ENCODE peak calls at places on chromosomes 12 and 14, in eight cellular contexts. Y, W, Z, D, G, F, H and L are unnamed samples.

GRCh38 chr14:76257111-76257803 is 105.5 kb downstream of the GPATCH2L start:
- DNase-seq in Z (no peak), D (no peak), W (no peak), Y (no peak), H (no peak), F (no peak), G (no peak), L (no peak)

GRCh38 chr12:91139981-91140659 is 28.8 kb upstream of the LUM start:
- DNase-seq in G (no peak), H (no peak), F (no peak), Z (no peak), W (peak), D (no peak), Y (no peak), L (no peak)

GRCh38 chr14:20557212-20557542 is 3.7 kb downstream of the RNASE9 start:
- DNase-seq in F (no peak), Y (no peak), D (no peak), H (no peak), W (no peak), G (no peak), Z (no peak), L (no peak)

GRCh38 chr12:94721173-94721572 is 70.8 kb upstream of the TMCC3 start:
- DNase-seq in D (no peak), W (no peak), Z (no peak), G (no peak), Y (no peak), H (no peak), F (no peak), L (no peak)

GRCh38 chr14:71403673-71404072 is 496.4 kb downstream of the PCNX1 start:
- DNase-seq in Y (no peak), F (no peak), H (no peak), Z (no peak), D (no peak), W (no peak), G (peak), L (no peak)

GRCh38 chr14:64764641-64765520 is 60.7 kb downstream of the PLEKHG3 start:
- DNase-seq in H (peak), Z (peak), Y (peak), W (peak), F (peak), G (peak), D (peak), L (no peak)

GRCh38 chr14:55094630-55095157 is 34.4 kb upstream of the LGALS3 start:
- DNase-seq in Y (no peak), G (no peak), W (peak), D (no peak), H (no peak), F (no peak), Z (no peak), L (peak)

GRCh38 chr14:64994540-64994939 is 7.8 kb downstream of the FNTB start:
- DNase-seq in H (no peak), Y (no peak), F (no peak), G (no peak), W (no peak), Z (no peak), D (no peak), L (no peak)

GRCh38 chr12:106223485-106224391 is 24.1 kb downstream of the CKAP4 start:
- DNase-seq in Z (peak), D (peak), H (peak), F (no peak), W (no peak), G (peak), Y (peak), L (no peak)

GRCh38 chr12:106226884-106227640 is 20.8 kb downstream of the CKAP4 start:
- DNase-seq in G (peak), D (no peak), W (no peak), F (no peak), Z (peak), Y (no peak), H (peak), L (no peak)

GRCh38 chr12:106220561-106220960 is 27.3 kb downstream of the CKAP4 start:
- DNase-seq in Y (no peak), W (no peak), Z (no peak), F (no peak), D (no peak), H (no peak), G (no peak), L (no peak)

GRCh38 chr12:106227641-106228319 is 20.0 kb downstream of the CKAP4 start:
- DNase-seq in F (no peak), W (no peak), G (peak), D (no peak), H (peak), Z (peak), Y (no peak), L (no peak)

GRCh38 chr12:106224392-106224706 is 23.5 kb downstream of the CKAP4 start:
- DNase-seq in H (no peak), G (no peak), Y (no peak), D (no peak), Z (no peak), F (no peak), W (no peak), L (no peak)
- TF ChIP-seq CTCF in H (peak), G (peak), Y (peak), D (no peak), Z (no peak), F (no peak), W (no peak), L (no peak)

GRCh38 chr12:104175726-104176247 is 37.8 kb upstream of the NFYB start:
- DNase-seq in Z (no peak), D (no peak), G (no peak), W (no peak), Y (no peak), H (no peak), F (peak), L (no peak)

GRCh38 chr12:104180389-104180788 is 35.2 kb upstream of the TXNRD1 start:
- DNase-seq in G (no peak), Z (no peak), H (no peak), D (no peak), F (peak), Y (no peak), W (no peak), L (no peak)

GRCh38 chr12:104181313-104181712 is 34.3 kb upstream of the TXNRD1 start:
- DNase-seq in H (no peak), F (no peak), W (peak), Z (no peak), G (no peak), Y (no peak), D (no peak), L (no peak)

GRCh38 chr12:104177336-104177662 is 38.3 kb upstream of the TXNRD1 start:
- DNase-seq in F (no peak), Y (no peak), W (no peak), H (no peak), G (no peak), Z (no peak), D (no peak), L (no peak)

GRCh38 chr12:104177663-104178501 is 37.7 kb upstream of the TXNRD1 start:
- DNase-seq in D (peak), H (no peak), G (peak), W (peak), F (peak), Y (no peak), Z (peak), L (peak)
- TF ChIP-seq CTCF in D (peak), H (no peak), G (peak), W (peak), F (no peak), Y (no peak), Z (no peak), L (no peak)

GRCh38 chr12:116590561-116590960 is 31.4 kb downstream of the MAP1LC3B2 start:
- DNase-seq in H (no peak), Z (no peak), G (no peak), W (no peak), D (no peak), Y (no peak), F (no peak), L (no peak)
- TF ChIP-seq CTCF in H (no peak), Z (no peak), G (no peak), W (no peak), D (no peak), Y (no peak), F (no peak), L (no peak)

DNA sequence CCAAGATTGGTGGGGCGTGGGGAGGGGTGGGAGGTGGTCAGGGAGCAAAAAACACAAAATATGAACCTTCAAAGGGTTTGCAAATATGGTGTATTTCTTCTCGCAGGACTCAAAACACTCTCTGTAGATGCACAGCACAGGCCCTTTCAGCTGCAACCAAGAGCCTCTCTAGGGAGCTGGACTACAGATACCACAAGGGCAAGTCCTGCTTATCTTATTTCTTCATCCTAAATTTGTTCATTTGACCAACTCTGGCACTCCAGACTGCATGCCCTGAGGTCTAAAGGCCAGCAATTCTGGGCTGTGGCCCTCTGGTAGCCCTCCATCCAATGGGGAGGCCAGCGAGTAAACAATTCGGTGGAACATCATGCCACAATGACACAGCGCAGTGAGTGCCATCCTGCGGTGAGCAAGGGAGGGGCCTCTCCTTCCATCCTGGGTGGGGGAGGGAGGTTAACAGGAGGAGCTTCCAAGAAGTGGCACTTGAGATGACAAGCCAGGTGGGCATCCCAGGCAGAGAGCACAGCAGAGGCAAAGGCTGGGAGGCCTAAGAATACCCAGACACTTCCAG is 616 bp upstream of the SELPLG start:
- DNase-seq in Z (peak), Y (no peak), W (no peak), D (no peak), G (no peak), F (no peak), H (no peak), L (no peak)
- TF ChIP-seq CTCF in Z (no peak), Y (no peak), W (no peak), D (no peak), G (no peak), F (no peak), H (no peak), L (no peak)

GRCh38 chr12:121264951-121265350 is 31.6 kb downstream of the CAMKK2 start:
- DNase-seq in Y (no peak), Z (no peak), W (no peak), H (no peak), D (no peak), G (no peak), F (no peak), L (no peak)
- TF ChIP-seq CTCF in Y (no peak), Z (no peak), W (no peak), H (no peak), D (no peak), G (no peak), F (no peak), L (no peak)

GRCh38 chr14:68716698-68717097 is 76.2 kb downstream of the ZFP36L1 start:
- DNase-seq in D (no peak), G (no peak), F (no peak), H (no peak), Y (no peak), W (no peak), Z (no peak), L (no peak)
- TF ChIP-seq CTCF in D (no peak), G (no peak), F (peak), H (no peak), Y (no peak), W (no peak), Z (no peak), L (no peak)

GRCh38 chr12:46265734-46266133 is 3.1 kb downstream of the SLC38A1 start:
- DNase-seq in F (no peak), G (no peak), Z (no peak), Y (no peak), D (no peak), W (no peak), H (no peak), L (no peak)
- TF ChIP-seq CTCF in F (no peak), G (no peak), Z (no peak), Y (no peak), D (no peak), W (no peak), H (no peak), L (no peak)

GRCh38 chr12:100951756-100952155 is 157.2 kb downstream of the ANO4 start:
- DNase-seq in Z (no peak), W (no peak), D (no peak), G (no peak), H (no peak), Y (no peak), F (no peak), L (no peak)
- TF ChIP-seq CTCF in Z (no peak), W (no peak), D (no peak), G (no peak), H (no peak), Y (no peak), F (no peak), L (no peak)

DNA sequence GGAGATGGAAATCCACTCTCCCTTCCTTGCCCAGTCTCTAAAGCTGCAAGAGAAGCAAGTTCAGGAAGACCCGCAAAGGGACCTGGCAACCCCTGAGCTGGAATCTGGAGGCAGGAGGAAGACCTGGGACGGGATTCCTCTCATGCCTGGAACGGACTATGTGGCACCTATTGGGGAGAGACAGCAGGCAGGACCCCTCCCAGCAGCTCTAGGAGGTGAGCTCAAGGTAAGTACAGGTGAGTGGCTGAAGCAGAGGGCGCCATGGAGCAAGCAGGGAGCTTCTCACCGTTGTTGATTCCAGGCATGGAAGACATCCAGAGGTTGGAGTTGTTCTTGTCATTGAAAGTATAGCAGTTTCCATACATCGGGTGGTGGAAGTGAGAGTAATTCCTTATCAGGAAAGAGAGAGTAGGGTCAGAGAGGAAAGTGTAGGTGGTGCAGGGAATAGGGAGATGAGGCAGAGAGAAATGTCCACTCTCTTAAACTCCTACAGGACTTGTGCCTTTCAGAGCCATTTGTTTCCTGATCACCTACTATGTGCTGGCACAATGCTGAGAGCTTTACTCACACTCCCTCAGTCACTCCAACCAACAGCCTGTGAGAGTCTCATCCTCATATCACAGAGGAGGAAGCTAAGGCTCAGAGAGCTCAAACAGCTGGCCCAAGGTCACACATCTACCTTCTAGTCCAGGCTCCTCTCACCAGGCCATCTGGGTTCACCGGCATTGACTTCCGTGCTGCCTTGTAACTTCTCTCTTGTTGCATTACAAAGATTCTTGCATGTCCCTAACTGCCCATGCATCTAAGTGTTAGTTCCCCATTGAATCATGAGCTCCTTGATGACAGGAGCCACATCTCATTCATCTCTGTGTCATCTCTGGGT is 13.9 kb upstream of the TNFRSF1A start:
- DNase-seq in D (no peak), G (no peak), F (no peak), H (no peak), Z (no peak), Y (no peak), W (no peak), L (no peak)
- TF ChIP-seq CTCF in D (no peak), G (no peak), F (no peak), H (no peak), Z (no peak), Y (no peak), W (no peak), L (no peak)